ENCODE peak calls at places on chromosomes 5 and 9, in six cellular contexts. F, N, K, X, S and E are unnamed samples.

GRCh38 chr5:166436857-166437256 is 1854.6 kb upstream of the WWC1 start:
- DNase-seq in X (no peak), N (peak), F (no peak), S (no peak), K (no peak), E (no peak)

GRCh38 chr5:161685461-161685860 is at the start of gene GABRA6:
- DNase-seq in X (no peak), S (no peak), K (no peak), F (no peak), N (no peak), E (no peak)

GRCh38 chr5:80565330-80565729 is 4.8 kb downstream of the ANKRD34B start:
- DNase-seq in F (no peak), K (no peak), X (no peak), S (no peak), N (peak), E (no peak)

GRCh38 chr9:76441551-76442322 is 17.2 kb upstream of the GCNT1 start:
- DNase-seq in K (no peak), X (peak), S (no peak), N (peak), F (no peak), E (no peak)

GRCh38 chr5:178388381-178389030 is 155.9 kb upstream of the PHYKPL start:
- DNase-seq in N (peak), S (no peak), X (no peak), F (no peak), K (no peak), E (peak)

GRCh38 chr9:96491079-96491879 is 41.3 kb downstream of the HABP4 start:
- DNase-seq in K (no peak), S (no peak), F (no peak), X (no peak), N (no peak), E (peak)

GRCh38 chr9:95409650-95410426 is 92.3 kb upstream of the FANCC start:
- DNase-seq in F (peak), K (no peak), S (no peak), N (peak), X (peak), E (no peak)

GRCh38 chr5:24225051-24225450 is 419.7 kb downstream of the CDH10 start:
- DNase-seq in X (no peak), F (no peak), S (no peak), N (peak), K (no peak), E (no peak)

GRCh38 chr9:68739631-68740174 is 34.7 kb downstream of the PIP5K1B start:
- DNase-seq in N (peak), K (no peak), S (no peak), F (no peak), X (no peak), E (no peak)

GRCh38 chr5:134545070-134545868 is 19.8 kb downstream of the JADE2 start:
- DNase-seq in F (no peak), S (no peak), K (peak), X (no peak), N (no peak), E (peak)

GRCh38 chr9:93198117-93198838 is 14.3 kb downstream of the WNK2 start:
- DNase-seq in X (peak), F (no peak), N (no peak), S (no peak), K (no peak), E (no peak)

GRCh38 chr5:573976-574375 is 38.2 kb upstream of the CEP72 start:
- DNase-seq in F (no peak), S (no peak), K (no peak), X (no peak), N (no peak), E (no peak)

GRCh38 chr5:148989567-148989966 is 73.3 kb downstream of the SH3TC2 start:
- DNase-seq in N (no peak), F (no peak), S (no peak), X (no peak), K (no peak), E (no peak)

GRCh38 chr5:141260458-141261237 is 15.5 kb downstream of the PCDHB15 start:
- DNase-seq in K (no peak), F (peak), N (peak), S (no peak), X (no peak), E (no peak)

GRCh38 chr5:134582281-134582680 is 50.3 kb downstream of the SAR1B start:
- DNase-seq in F (no peak), S (no peak), K (peak), N (no peak), X (no peak), E (no peak)

GRCh38 chr5:150154618-150155134 is 969 bp downstream of the PDGFRB start:
- DNase-seq in X (no peak), N (peak), F (no peak), K (no peak), S (no peak), E (no peak)

GRCh38 chr5:103397996-103398581 is 139.5 kb downstream of the MACIR start:
- DNase-seq in S (no peak), K (no peak), X (no peak), F (no peak), N (no peak), E (no peak)

GRCh38 chr5:75351058-75351926 is 14.3 kb downstream of the HMGCR start:
- DNase-seq in K (no peak), X (no peak), F (no peak), S (no peak), N (no peak), E (no peak)

GRCh38 chr5:27571681-27572080 is 533.3 kb upstream of the CDH9 start:
- DNase-seq in S (no peak), N (no peak), X (no peak), F (peak), K (no peak), E (no peak)

GRCh38 chr5:114010362-114010761 is 351.5 kb upstream of the KCNN2 start:
- DNase-seq in K (no peak), N (no peak), S (no peak), F (no peak), X (no peak), E (no peak)

GRCh38 chr5:88691945-88692868 is 190.8 kb downstream of the MEF2C start:
- DNase-seq in K (no peak), S (no peak), F (no peak), X (no peak), N (peak), E (no peak)

GRCh38 chr9:133112361-133113026 is 8.5 kb downstream of the RALGDS start:
- DNase-seq in K (peak), S (peak), F (no peak), X (no peak), N (no peak), E (peak)

GRCh38 chr9:136823136-136824046 is 15.6 kb downstream of the RABL6 start:
- DNase-seq in F (no peak), S (no peak), N (no peak), X (no peak), K (no peak), E (no peak)

GRCh38 chr5:95850391-95850894 is 27.9 kb upstream of the GLRX start:
- DNase-seq in S (no peak), N (no peak), K (no peak), X (no peak), F (no peak), E (peak)

GRCh38 chr9:90393355-90394152 is 249.1 kb downstream of the DIRAS2 start:
- DNase-seq in N (peak), S (no peak), X (peak), F (peak), K (no peak), E (no peak)

GRCh38 chr9:91946825-91947224 is 3.2 kb downstream of the ROR2 start:
- DNase-seq in F (no peak), X (no peak), N (no peak), S (no peak), K (no peak), E (no peak)

GRCh38 chr5:59542841-59543825 is 350.4 kb downstream of the PDE4D start:
- DNase-seq in S (no peak), F (peak), K (no peak), N (no peak), X (no peak), E (no peak)

GRCh38 chr5:172593721-172594120 is 47.3 kb upstream of the NEURL1B start:
- DNase-seq in N (no peak), K (no peak), X (no peak), F (no peak), S (no peak), E (no peak)

GRCh38 chr9:120214331-120214730 is 365.6 kb downstream of the CDK5RAP2 start:
- DNase-seq in K (no peak), X (no peak), S (no peak), N (no peak), F (no peak), E (no peak)

GRCh38 chr5:55551298-55551846 is 16.6 kb upstream of the PLPP1 start:
- DNase-seq in K (no peak), N (no peak), S (no peak), F (no peak), X (no peak), E (no peak)

GRCh38 chr5:31226651-31227050 is 33.2 kb downstream of the CDH6 start:
- DNase-seq in F (no peak), N (no peak), X (no peak), S (no peak), K (no peak), E (no peak)
- H3K4me3 ChIP-seq in F (no peak), N (no peak), X (no peak), S (no peak), K (no peak), E (no peak)

GRCh38 chr9:86795861-86796497 is 151.3 kb downstream of the GAS1 start:
- DNase-seq in N (peak), F (no peak), X (no peak), S (no peak), K (no peak), E (peak)
- H3K4me3 ChIP-seq in N (no peak), F (no peak), X (no peak), S (no peak), K (no peak), E (no peak)

DNA sequence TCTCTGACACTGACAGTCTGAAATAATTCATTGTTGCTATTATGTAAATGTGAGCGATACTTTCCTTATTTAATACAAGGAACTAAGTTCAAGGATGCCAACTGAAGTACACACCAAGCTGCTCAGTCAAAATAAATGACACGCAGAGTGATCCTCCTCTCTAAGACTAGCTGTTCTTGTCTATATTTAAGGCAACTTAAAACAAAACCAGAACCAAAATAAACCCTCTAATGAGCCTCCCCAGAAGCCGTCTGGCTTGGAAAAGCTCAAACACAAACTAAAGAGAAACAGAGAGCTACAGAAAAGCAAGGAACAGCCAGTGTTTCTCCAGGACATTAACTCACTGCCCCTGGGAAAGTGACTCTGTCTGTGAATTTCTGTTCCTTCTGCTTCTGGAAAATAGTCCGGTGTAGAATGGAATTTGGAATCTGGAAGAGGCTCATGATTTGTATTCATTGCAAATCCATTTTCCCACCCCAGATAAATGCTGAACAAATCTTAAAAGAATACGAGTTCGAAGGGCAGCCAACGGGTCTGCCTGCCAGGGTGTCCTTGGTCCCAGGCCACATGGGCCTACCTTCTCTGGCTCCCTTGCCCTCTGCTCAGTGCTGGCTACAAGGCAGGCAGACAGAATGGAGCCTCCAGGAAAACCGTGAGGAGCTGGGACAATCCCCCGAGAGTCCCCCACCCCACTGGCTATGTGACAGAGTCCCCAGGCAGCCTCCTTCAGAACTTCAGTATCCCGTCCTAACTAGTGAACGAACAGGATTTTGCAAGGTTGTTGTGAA is 14.8 kb downstream of the GGTA1 start:
- DNase-seq in F (no peak), X (no peak), N (no peak), K (no peak), S (no peak), E (no peak)
- H3K4me3 ChIP-seq in F (no peak), X (no peak), N (no peak), K (no peak), S (no peak), E (no peak)

GRCh38 chr5:115736690-115737005 is 79.8 kb downstream of the CDO1 start:
- DNase-seq in K (no peak), X (no peak), S (no peak), N (no peak), F (no peak), E (no peak)

GRCh38 chr5:115738807-115739206 is 77.7 kb downstream of the CDO1 start:
- DNase-seq in F (no peak), X (no peak), N (no peak), K (no peak), S (no peak), E (no peak)

GRCh38 chr5:115735108-115735998 is 81.1 kb downstream of the CDO1 start:
- DNase-seq in F (no peak), S (no peak), K (no peak), N (no peak), X (no peak), E (no peak)

GRCh38 chr5:115736004-115736689 is 80.3 kb downstream of the CDO1 start:
- DNase-seq in K (no peak), S (no peak), X (no peak), N (no peak), F (no peak), E (no peak)

DNA sequence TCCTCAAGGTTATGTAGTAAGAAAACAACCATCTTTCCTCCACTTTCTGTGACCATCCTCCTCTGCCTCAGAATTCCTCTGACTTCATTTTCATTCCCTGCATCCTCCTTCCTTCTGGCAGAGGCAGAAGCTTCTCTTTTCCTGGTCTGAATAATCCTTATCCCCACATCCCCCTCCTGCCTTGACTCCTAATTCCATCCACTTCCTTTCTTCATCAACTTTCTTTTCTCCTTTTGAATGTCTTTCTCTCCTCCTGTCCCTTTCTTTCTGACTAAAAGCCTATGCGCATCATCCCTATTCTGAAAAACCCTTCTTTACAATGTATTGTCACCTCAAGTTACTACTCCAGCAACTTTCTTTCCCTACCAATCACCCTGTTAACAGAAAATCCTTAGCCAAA is 79.0 kb downstream of the CDO1 start:
- DNase-seq in X (no peak), F (no peak), K (no peak), N (no peak), S (no peak), E (no peak)
- H3K4me3 ChIP-seq in X (no peak), F (no peak), K (no peak), N (no peak), S (no peak), E (no peak)